ENCODE peak calls at places on chromosomes 13 and 19, in seven cellular contexts. H is upper lobe of left lung; S is heart right ventricle; O is A673; J is effector memory CD4-positive, alpha-beta T cell; P is IMR-90; D is left ventricle myocardium inferior. M is an unnamed sample.

GRCh38 chr13:113273856-113274590 is 23.0 kb upstream of the LAMP1 start:
- DNase-seq in P (peak; percentile 87), O (no peak), H (peak; percentile 73), J (no peak), D (no peak), S (no peak), M (no peak)

GRCh38 chr19:33248954-33249613 is 23.4 kb upstream of the SLC7A10 start:
- DNase-seq in J (no peak), S (no peak), H (peak; percentile 76), P (no peak), D (no peak), O (no peak), M (no peak)

GRCh38 chr19:29401712-29402421 is 123.9 kb upstream of the VSTM2B start:
- DNase-seq in S (no peak), O (no peak), P (no peak), H (no peak), D (no peak), J (no peak), M (no peak)

GRCh38 chr19:4449022-4449825 is 8.4 kb downstream of the UBXN6 start:
- DNase-seq in J (no peak), O (no peak), P (no peak), S (peak; percentile 81), H (no peak), D (peak; percentile 85), M (no peak)

GRCh38 chr19:4443966-4444764 is 13.4 kb downstream of the UBXN6 start:
- DNase-seq in H (no peak), O (no peak), D (no peak), P (no peak), J (no peak), S (no peak), M (no peak)

GRCh38 chr19:13099073-13099999 is 3.3 kb downstream of the LYL1 start:
- DNase-seq in J (peak; percentile 72), S (peak; percentile 82), O (no peak), H (peak; percentile 92), P (no peak), D (peak; percentile 81), M (peak; percentile 71)

GRCh38 chr13:112959206-112959605 is 9.8 kb upstream of the MCF2L start:
- DNase-seq in P (no peak), H (peak; percentile 39), J (no peak), D (peak; percentile 46), O (no peak), S (no peak), M (no peak)

GRCh38 chr13:27704681-27705080 is 83.0 kb downstream of the POLR1D start:
- DNase-seq in H (no peak), S (no peak), O (no peak), J (no peak), P (no peak), D (no peak), M (no peak)

GRCh38 chr13:101452519-101453485 is at the start of gene ITGBL1:
- DNase-seq in D (peak; percentile 25), O (peak; percentile 27), S (peak; percentile 27), J (no peak), H (no peak), P (peak; percentile 25), M (no peak)

GRCh38 chr13:77891041-77891440 is 27.6 kb downstream of the EDNRB start:
- DNase-seq in H (no peak), P (no peak), S (no peak), J (no peak), D (no peak), O (peak; percentile 21), M (no peak)

GRCh38 chr19:14107581-14108461 is 9.7 kb downstream of the PRKACA start:
- DNase-seq in P (no peak), S (peak; percentile 74), D (peak; percentile 79), H (no peak), O (no peak), J (no peak), M (no peak)

GRCh38 chr19:39413903-39414608 is 1.6 kb downstream of the PLEKHG2 start:
- DNase-seq in J (no peak), S (peak; percentile 36), O (no peak), H (peak; percentile 31), D (no peak), P (peak; percentile 28), M (no peak)

GRCh38 chr13:50127726-50128291 is 112.6 kb downstream of the KCNRG start:
- DNase-seq in O (no peak), J (no peak), H (no peak), P (no peak), S (no peak), D (no peak), M (no peak)

GRCh38 chr19:42191855-42192254 is 25.6 kb downstream of the DEDD2 start:
- DNase-seq in O (no peak), D (no peak), J (no peak), S (no peak), H (peak; percentile 81), P (peak; percentile 84), M (no peak)

GRCh38 chr13:79871594-79871993 is 390.6 kb downstream of the NDFIP2 start:
- DNase-seq in S (no peak), D (no peak), O (no peak), P (no peak), J (no peak), H (no peak), M (no peak)

GRCh38 chr19:3006075-3006767 is 22.9 kb downstream of the TLE2 start:
- DNase-seq in S (no peak), H (no peak), P (no peak), D (no peak), O (no peak), J (no peak), M (no peak)

GRCh38 chr13:94054159-94054558 is 425.3 kb downstream of the DCT start:
- DNase-seq in P (no peak), S (no peak), O (no peak), H (no peak), D (no peak), J (no peak), M (no peak)

GRCh38 chr19:13951799-13952153 is 533 bp upstream of the DCAF15 start:
- DNase-seq in O (no peak), P (no peak), S (no peak), H (no peak), J (no peak), D (no peak), M (no peak)

GRCh38 chr19:18278521-18279265 is 2.7 kb downstream of the JUND start:
- DNase-seq in D (no peak), S (no peak), P (no peak), J (peak; percentile 57), H (no peak), O (no peak), M (no peak)

GRCh38 chr19:661427-662196 is 1.4 kb downstream of the RNF126 start:
- DNase-seq in J (peak; percentile 61), P (no peak), O (no peak), H (peak; percentile 51), S (no peak), D (no peak), M (peak; percentile 58)

GRCh38 chr19:16343156-16343555 is 18.5 kb downstream of the KLF2 start:
- DNase-seq in P (no peak), J (no peak), O (no peak), D (no peak), H (no peak), S (no peak), M (no peak)

GRCh38 chr19:1166872-1167573 is 7.0 kb downstream of the SBNO2 start:
- DNase-seq in D (no peak), O (no peak), S (no peak), P (no peak), J (no peak), H (peak; percentile 92), M (no peak)

GRCh38 chr19:10289167-10289835 is 451 bp upstream of the ICAM5 start:
- DNase-seq in J (peak; percentile 47), P (peak; percentile 54), O (peak; percentile 92), S (no peak), D (no peak), H (peak; percentile 57), M (no peak)

GRCh38 chr13:108915095-108915633 is 285.8 kb downstream of the MYO16 start:
- DNase-seq in S (no peak), P (peak; percentile 50), J (no peak), D (no peak), H (no peak), O (peak; percentile 66), M (no peak)

GRCh38 chr13:27481766-27482165 is 31.4 kb upstream of the MTIF3 start:
- DNase-seq in D (peak; percentile 25), H (peak; percentile 69), O (peak; percentile 43), P (peak; percentile 10), J (no peak), S (no peak), M (no peak)

GRCh38 chr19:49145485-49146407 is 9.4 kb downstream of the HRC start:
- DNase-seq in P (peak; percentile 71), H (peak; percentile 77), O (peak; percentile 95), D (peak; percentile 84), J (peak; percentile 71), S (peak; percentile 84), M (peak; percentile 71)

GRCh38 chr19:38321646-38322323 is 2.1 kb downstream of the KCNK6 start:
- DNase-seq in S (peak; percentile 73), D (peak; percentile 80), H (no peak), P (peak; percentile 27), O (no peak), J (no peak), M (no peak)

GRCh38 chr19:6838062-6838655 is 49.2 kb upstream of the ADGRE1 start:
- DNase-seq in P (no peak), S (no peak), H (no peak), D (no peak), O (no peak), J (no peak), M (no peak)
- H3K9me3 ChIP-seq in P (peaks cover 13% of the 10 kb centered on the region), S (no peaks in the 10 kb centered on the region), H (no peaks in the 10 kb centered on the region), D (peaks cover 5% of the 10 kb centered on the region), O (no peaks in the 10 kb centered on the region), J (no peaks in the 10 kb centered on the region), M (no peaks in the 10 kb centered on the region)

DNA sequence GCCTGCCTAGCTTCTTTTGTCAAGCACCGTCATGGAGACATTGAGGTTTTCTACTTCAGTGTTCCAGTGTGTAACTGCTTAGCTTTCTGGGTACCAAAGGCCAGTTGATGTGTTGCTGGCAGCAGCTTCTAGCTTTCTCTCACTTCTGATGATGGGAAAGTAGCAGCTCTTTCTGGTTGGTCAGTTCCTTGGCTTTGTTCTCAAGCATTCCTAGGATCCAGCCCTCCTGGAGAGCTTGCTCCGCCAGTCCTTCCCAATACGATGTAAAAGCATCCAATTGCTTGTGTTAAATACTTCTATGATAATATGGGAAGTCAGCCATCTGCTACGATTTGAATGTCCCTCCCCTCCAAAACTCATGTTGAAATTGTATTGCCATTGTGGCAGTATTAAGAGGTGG is 182.8 kb downstream of the UGGT2 start:
- DNase-seq in D (no peak), J (no peak), H (no peak), P (no peak), O (no peak), S (no peak), M (no peak)
- H3K9me3 ChIP-seq in D (no peaks in the 10 kb centered on the region), J (no peaks in the 10 kb centered on the region), H (no peaks in the 10 kb centered on the region), P (no peaks in the 10 kb centered on the region), O (no peaks in the 10 kb centered on the region), S (no peaks in the 10 kb centered on the region), M (no peaks in the 10 kb centered on the region)

GRCh38 chr19:37148214-37148613 is 24.3 kb downstream of the ZNF585A start:
- DNase-seq in J (no peak), P (no peak), O (no peak), D (no peak), H (no peak), S (no peak), M (no peak)
- H3K9me3 ChIP-seq in J (peaks cover 61% of the 10 kb centered on the region), P (peaks cover 54% of the 10 kb centered on the region), O (peaks cover 51% of the 10 kb centered on the region), D (peaks cover 94% of the 10 kb centered on the region), H (peaks cover 93% of the 10 kb centered on the region), S (peaks cover 82% of the 10 kb centered on the region), M (peaks cover 22% of the 10 kb centered on the region)

DNA sequence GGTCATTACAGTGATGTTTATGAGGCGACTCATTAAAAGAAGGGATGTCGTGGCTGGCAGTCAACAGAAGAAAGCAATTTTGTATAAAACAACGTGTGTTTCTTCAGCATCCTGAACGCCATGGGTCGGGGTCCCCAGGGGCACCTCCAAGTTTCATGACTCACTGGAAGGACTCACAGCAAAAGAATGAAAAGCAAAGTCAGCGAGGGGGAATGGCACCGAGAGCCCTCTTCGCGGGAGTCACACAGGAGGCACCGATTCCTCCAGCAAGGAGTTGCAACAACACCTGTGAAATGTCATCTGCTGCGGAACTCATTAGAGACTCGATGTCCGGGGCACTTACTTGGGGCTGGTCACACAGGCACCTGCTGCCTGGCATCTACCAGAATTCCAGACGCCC is 130.7 kb upstream of the PEG3 start:
- DNase-seq in O (peak; percentile 26), J (no peak), D (no peak), H (no peak), S (no peak), P (no peak), M (no peak)
- H3K9me3 ChIP-seq in O (no peaks in the 10 kb centered on the region), J (no peaks in the 10 kb centered on the region), D (no peaks in the 10 kb centered on the region), H (no peaks in the 10 kb centered on the region), S (no peaks in the 10 kb centered on the region), P (peaks cover 46% of the 10 kb centered on the region), M (no peaks in the 10 kb centered on the region)